ENCODE peak calls at places on chromosomes 5 and 9, in ten cellular contexts. One of them, this sample, is unnamed.
A peak's percentile ranks its signal among the peaks of the same experiment; 100 is the strongest.

GRCh38 chr5:77390222-77390621 is 101.9 kb downstream of the WDR41 start:
- DNase-seq in H9: no peak
- DNase-seq in non-pigmented ciliary epithelial cell: no peak
- DNase-seq in AG08395: no peak
- DNase-seq in mucosa of descending colon: no peak
- DNase-seq in prostate gland: no peak
- DNase-seq in ovary: no peak
- DNase-seq in esophagus squamous epithelium: no peak
- DNase-seq in heart right ventricle: no peak
- DNase-seq in activated CD4-positive, alpha-beta T cell treated with anti-CD3 and anti-CD28 coated beads, Interleukin-2, amount 50 U/mL, for 4 hours: no peak
- DNase-seq in this sample: no peak

GRCh38 chr5:134905246-134905996 is 490 bp downstream of the PCBD2 start:
- DNase-seq in activated CD4-positive, alpha-beta T cell treated with anti-CD3 and anti-CD28 coated beads, Interleukin-2, amount 50 U/mL, for 4 hours: peak; percentile 49
- DNase-seq in prostate gland: peak; percentile 43
- DNase-seq in esophagus squamous epithelium: no peak
- DNase-seq in non-pigmented ciliary epithelial cell: peak; percentile 23
- DNase-seq in heart right ventricle: no peak
- DNase-seq in AG08395: peak; percentile 51
- DNase-seq in mucosa of descending colon: no peak
- DNase-seq in H9: no peak
- DNase-seq in ovary: peak; percentile 26
- DNase-seq in this sample: peak; percentile 56

GRCh38 chr5:135993894-135994514 is 34.8 kb upstream of the TGFBI start:
- DNase-seq in non-pigmented ciliary epithelial cell: no peak
- DNase-seq in H9: no peak
- DNase-seq in esophagus squamous epithelium: no peak
- DNase-seq in AG08395: peak; percentile 57
- DNase-seq in activated CD4-positive, alpha-beta T cell treated with anti-CD3 and anti-CD28 coated beads, Interleukin-2, amount 50 U/mL, for 4 hours: no peak
- DNase-seq in ovary: no peak
- DNase-seq in prostate gland: no peak
- DNase-seq in mucosa of descending colon: no peak
- DNase-seq in heart right ventricle: no peak
- DNase-seq in this sample: no peak

GRCh38 chr5:5326126-5326758 is 96.2 kb upstream of the ICE1 start:
- DNase-seq in AG08395: no peak
- DNase-seq in mucosa of descending colon: no peak
- DNase-seq in esophagus squamous epithelium: no peak
- DNase-seq in non-pigmented ciliary epithelial cell: no peak
- DNase-seq in heart right ventricle: no peak
- DNase-seq in prostate gland: no peak
- DNase-seq in activated CD4-positive, alpha-beta T cell treated with anti-CD3 and anti-CD28 coated beads, Interleukin-2, amount 50 U/mL, for 4 hours: no peak
- DNase-seq in H9: no peak
- DNase-seq in ovary: no peak
- DNase-seq in this sample: no peak

GRCh38 chr9:117555964-117556629 is 141.2 kb upstream of the ASTN2 start:
- DNase-seq in non-pigmented ciliary epithelial cell: no peak
- DNase-seq in ovary: no peak
- DNase-seq in prostate gland: peak; percentile 47
- DNase-seq in AG08395: peak; percentile 3
- DNase-seq in mucosa of descending colon: peak; percentile 70
- DNase-seq in heart right ventricle: peak; percentile 17
- DNase-seq in esophagus squamous epithelium: no peak
- DNase-seq in activated CD4-positive, alpha-beta T cell treated with anti-CD3 and anti-CD28 coated beads, Interleukin-2, amount 50 U/mL, for 4 hours: no peak
- DNase-seq in H9: peak; percentile 84
- DNase-seq in this sample: peak; percentile 64

GRCh38 chr9:34568133-34568532 is 21.4 kb downstream of the CNTFR start:
- DNase-seq in ovary: no peak
- DNase-seq in heart right ventricle: peak; percentile 2
- DNase-seq in H9: no peak
- DNase-seq in AG08395: no peak
- DNase-seq in non-pigmented ciliary epithelial cell: no peak
- DNase-seq in prostate gland: no peak
- DNase-seq in mucosa of descending colon: no peak
- DNase-seq in esophagus squamous epithelium: no peak
- DNase-seq in activated CD4-positive, alpha-beta T cell treated with anti-CD3 and anti-CD28 coated beads, Interleukin-2, amount 50 U/mL, for 4 hours: no peak
- DNase-seq in this sample: no peak

GRCh38 chr5:75611324-75612210 is at the start of gene ANKDD1B:
- DNase-seq in heart right ventricle: peak; percentile 20
- DNase-seq in prostate gland: peak; percentile 34
- DNase-seq in activated CD4-positive, alpha-beta T cell treated with anti-CD3 and anti-CD28 coated beads, Interleukin-2, amount 50 U/mL, for 4 hours: no peak
- DNase-seq in ovary: peak; percentile 26
- DNase-seq in AG08395: peak; percentile 21
- DNase-seq in esophagus squamous epithelium: no peak
- DNase-seq in non-pigmented ciliary epithelial cell: no peak
- DNase-seq in H9: peak; percentile 66
- DNase-seq in mucosa of descending colon: peak; percentile 66
- DNase-seq in this sample: peak; percentile 29

GRCh38 chr5:71782771-71783770 is 64.0 kb downstream of the CARTPT start:
- DNase-seq in heart right ventricle: peak; percentile 76
- DNase-seq in ovary: peak; percentile 87
- DNase-seq in AG08395: peak; percentile 80
- DNase-seq in activated CD4-positive, alpha-beta T cell treated with anti-CD3 and anti-CD28 coated beads, Interleukin-2, amount 50 U/mL, for 4 hours: peak; percentile 11
- DNase-seq in prostate gland: peak; percentile 75
- DNase-seq in esophagus squamous epithelium: no peak
- DNase-seq in mucosa of descending colon: peak; percentile 78
- DNase-seq in H9: peak; percentile 83
- DNase-seq in non-pigmented ciliary epithelial cell: peak; percentile 32
- DNase-seq in this sample: peak; percentile 70

GRCh38 chr5:100723229-100723628 is 179.9 kb downstream of the ST8SIA4 start:
- DNase-seq in ovary: no peak
- DNase-seq in heart right ventricle: no peak
- DNase-seq in AG08395: no peak
- DNase-seq in non-pigmented ciliary epithelial cell: no peak
- DNase-seq in prostate gland: no peak
- DNase-seq in H9: no peak
- DNase-seq in esophagus squamous epithelium: no peak
- DNase-seq in activated CD4-positive, alpha-beta T cell treated with anti-CD3 and anti-CD28 coated beads, Interleukin-2, amount 50 U/mL, for 4 hours: no peak
- DNase-seq in mucosa of descending colon: no peak
- DNase-seq in this sample: no peak

GRCh38 chr5:163790497-163790896 is 285.1 kb downstream of the MAT2B start:
- DNase-seq in prostate gland: no peak
- DNase-seq in heart right ventricle: no peak
- DNase-seq in non-pigmented ciliary epithelial cell: no peak
- DNase-seq in H9: no peak
- DNase-seq in mucosa of descending colon: no peak
- DNase-seq in activated CD4-positive, alpha-beta T cell treated with anti-CD3 and anti-CD28 coated beads, Interleukin-2, amount 50 U/mL, for 4 hours: no peak
- DNase-seq in esophagus squamous epithelium: no peak
- DNase-seq in AG08395: no peak
- DNase-seq in ovary: no peak
- DNase-seq in this sample: no peak

GRCh38 chr5:95895223-95895622 is 66.4 kb downstream of the ELL2 start:
- DNase-seq in ovary: no peak
- DNase-seq in non-pigmented ciliary epithelial cell: no peak
- DNase-seq in esophagus squamous epithelium: no peak
- DNase-seq in activated CD4-positive, alpha-beta T cell treated with anti-CD3 and anti-CD28 coated beads, Interleukin-2, amount 50 U/mL, for 4 hours: no peak
- DNase-seq in heart right ventricle: no peak
- DNase-seq in mucosa of descending colon: no peak
- DNase-seq in H9: no peak
- DNase-seq in prostate gland: no peak
- DNase-seq in AG08395: no peak
- DNase-seq in this sample: no peak

GRCh38 chr9:87445646-87446045 is 52.0 kb upstream of the DAPK1 start:
- DNase-seq in non-pigmented ciliary epithelial cell: no peak
- DNase-seq in ovary: no peak
- DNase-seq in AG08395: no peak
- DNase-seq in heart right ventricle: no peak
- DNase-seq in mucosa of descending colon: no peak
- DNase-seq in prostate gland: no peak
- DNase-seq in esophagus squamous epithelium: no peak
- DNase-seq in activated CD4-positive, alpha-beta T cell treated with anti-CD3 and anti-CD28 coated beads, Interleukin-2, amount 50 U/mL, for 4 hours: no peak
- DNase-seq in H9: peak; percentile 58
- DNase-seq in this sample: no peak

GRCh38 chr5:148014276-148014675 is 49.5 kb upstream of the SPINK5 start:
- DNase-seq in activated CD4-positive, alpha-beta T cell treated with anti-CD3 and anti-CD28 coated beads, Interleukin-2, amount 50 U/mL, for 4 hours: no peak
- DNase-seq in ovary: no peak
- DNase-seq in mucosa of descending colon: no peak
- DNase-seq in H9: no peak
- DNase-seq in AG08395: no peak
- DNase-seq in esophagus squamous epithelium: no peak
- DNase-seq in heart right ventricle: no peak
- DNase-seq in prostate gland: no peak
- DNase-seq in non-pigmented ciliary epithelial cell: no peak
- DNase-seq in this sample: no peak

GRCh38 chr5:174719211-174719610 is 5.2 kb upstream of the MSX2 start:
- DNase-seq in activated CD4-positive, alpha-beta T cell treated with anti-CD3 and anti-CD28 coated beads, Interleukin-2, amount 50 U/mL, for 4 hours: no peak
- DNase-seq in AG08395: no peak
- DNase-seq in esophagus squamous epithelium: no peak
- DNase-seq in mucosa of descending colon: no peak
- DNase-seq in non-pigmented ciliary epithelial cell: no peak
- DNase-seq in heart right ventricle: no peak
- DNase-seq in ovary: no peak
- DNase-seq in prostate gland: no peak
- DNase-seq in H9: peak; percentile 33
- DNase-seq in this sample: no peak

GRCh38 chr9:84330246-84330645 is 10.3 kb downstream of the SLC28A3 start:
- DNase-seq in H9: no peak
- DNase-seq in ovary: no peak
- DNase-seq in activated CD4-positive, alpha-beta T cell treated with anti-CD3 and anti-CD28 coated beads, Interleukin-2, amount 50 U/mL, for 4 hours: no peak
- DNase-seq in prostate gland: no peak
- DNase-seq in non-pigmented ciliary epithelial cell: no peak
- DNase-seq in esophagus squamous epithelium: no peak
- DNase-seq in mucosa of descending colon: no peak
- DNase-seq in AG08395: no peak
- DNase-seq in heart right ventricle: no peak
- DNase-seq in this sample: no peak